ENCODE peak calls at places on chromosomes 12 and 14, in four cellular contexts. One of them, this sample, is unnamed.

GRCh38 chr12:32666510-32666909 is 12.6 kb upstream of the DNM1L start:
- DNase-seq in H7: no peak
- DNase-seq in astrocyte of the spinal cord: no peak
- DNase-seq in foreskin fibroblast: no peak
- DNase-seq in this sample: peak; percentile 77

GRCh38 chr12:76706761-76707160 is 57.2 kb upstream of the ZDHHC17 start:
- DNase-seq in H7: no peak
- DNase-seq in astrocyte of the spinal cord: no peak
- DNase-seq in foreskin fibroblast: no peak
- DNase-seq in this sample: peak; percentile 56

GRCh38 chr12:122473543-122474323 is 27.0 kb downstream of the ZCCHC8 start:
- DNase-seq in H7: no peak
- DNase-seq in astrocyte of the spinal cord: no peak
- DNase-seq in foreskin fibroblast: no peak
- DNase-seq in this sample: peak; percentile 87

GRCh38 chr14:104184506-104184905 is 46.1 kb downstream of the KIF26A start:
- DNase-seq in H7: peak; percentile 82
- DNase-seq in astrocyte of the spinal cord: no peak
- DNase-seq in foreskin fibroblast: no peak
- DNase-seq in this sample: no peak

GRCh38 chr12:46771268-46771837 is 54.4 kb downstream of the SLC38A4 start:
- DNase-seq in H7: no peak
- DNase-seq in astrocyte of the spinal cord: peak; percentile 40
- DNase-seq in foreskin fibroblast: peak; percentile 19
- DNase-seq in this sample: peak; percentile 58

GRCh38 chr12:48104531-48104930 is 1.3 kb downstream of the SENP1 start:
- DNase-seq in H7: peak; percentile 8
- DNase-seq in astrocyte of the spinal cord: no peak
- DNase-seq in foreskin fibroblast: no peak
- DNase-seq in this sample: no peak

GRCh38 chr12:127165567-127166392 is 1101.2 kb upstream of the TMEM132C start:
- DNase-seq in H7: peak; percentile 97
- DNase-seq in astrocyte of the spinal cord: peak; percentile 86
- DNase-seq in foreskin fibroblast: peak; percentile 87
- DNase-seq in this sample: peak; percentile 75

GRCh38 chr14:68391292-68392014 is 401.4 kb downstream of the ZFP36L1 start:
- DNase-seq in H7: no peak
- DNase-seq in astrocyte of the spinal cord: peak; percentile 90
- DNase-seq in foreskin fibroblast: peak; percentile 36
- DNase-seq in this sample: no peak

GRCh38 chr12:22880331-22880730 is 255.4 kb downstream of the ETNK1 start:
- DNase-seq in H7: no peak
- DNase-seq in astrocyte of the spinal cord: no peak
- DNase-seq in foreskin fibroblast: no peak
- DNase-seq in this sample: no peak

GRCh38 chr14:100988411-100988900 is 84.9 kb upstream of the RTL1 start:
- DNase-seq in H7: no peak
- DNase-seq in astrocyte of the spinal cord: no peak
- DNase-seq in foreskin fibroblast: no peak
- DNase-seq in this sample: no peak

GRCh38 chr14:93648440-93649168 is 139.7 kb downstream of the PRIMA1 start:
- DNase-seq in H7: peak; percentile 51
- DNase-seq in astrocyte of the spinal cord: no peak
- DNase-seq in foreskin fibroblast: no peak
- DNase-seq in this sample: no peak

GRCh38 chr12:95118138-95118787 is 44.8 kb upstream of the NR2C1 start:
- DNase-seq in H7: no peak
- DNase-seq in astrocyte of the spinal cord: peak; percentile 81
- DNase-seq in foreskin fibroblast: peak; percentile 86
- DNase-seq in this sample: peak; percentile 62

GRCh38 chr12:130953783-130954543 is at the start of gene ADGRD1:
- DNase-seq in H7: no peak
- DNase-seq in astrocyte of the spinal cord: no peak
- DNase-seq in foreskin fibroblast: peak; percentile 35
- DNase-seq in this sample: peak; percentile 56

GRCh38 chr12:83122623-83122934 is 435.9 kb downstream of the TMTC2 start:
- DNase-seq in H7: no peak
- DNase-seq in astrocyte of the spinal cord: no peak
- DNase-seq in foreskin fibroblast: no peak
- DNase-seq in this sample: peak; percentile 6
- H3K4me3 ChIP-seq in H7: no peak overlapping the region
- H3K4me3 ChIP-seq in astrocyte of the spinal cord: no peak overlapping the region
- H3K4me3 ChIP-seq in foreskin fibroblast: peak overlapping the region; percentile 18
- H3K4me3 ChIP-seq in this sample: peak overlapping the region; percentile 41

DNA sequence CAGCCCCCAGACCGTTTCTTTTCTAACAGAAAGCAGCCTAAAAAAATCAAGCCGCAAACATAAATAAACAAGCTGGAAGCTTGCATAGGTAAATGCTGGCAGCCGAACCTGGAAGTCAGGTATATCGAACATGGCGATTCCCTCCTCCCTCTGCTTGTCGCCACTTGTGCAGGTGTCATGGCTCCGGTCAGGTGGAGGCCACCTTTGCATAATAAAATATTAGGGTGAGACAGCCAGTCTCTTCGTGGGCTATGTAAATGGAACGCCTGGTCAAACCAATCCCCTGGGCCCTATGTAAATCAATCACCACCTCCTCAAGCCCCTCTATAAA is 223.9 kb upstream of the DAAM1 start:
- DNase-seq in H7: no peak
- DNase-seq in astrocyte of the spinal cord: no peak
- DNase-seq in foreskin fibroblast: no peak
- DNase-seq in this sample: no peak
- H3K4me3 ChIP-seq in H7: no peak overlapping the region
- H3K4me3 ChIP-seq in astrocyte of the spinal cord: no peak overlapping the region
- H3K4me3 ChIP-seq in foreskin fibroblast: no peak overlapping the region
- H3K4me3 ChIP-seq in this sample: no peak overlapping the region

GRCh38 chr14:69879175-69880047 is at the start of gene SMOC1:
- DNase-seq in H7: peak; percentile 97
- DNase-seq in astrocyte of the spinal cord: peak; percentile 80
- DNase-seq in foreskin fibroblast: peak; percentile 48
- DNase-seq in this sample: no peak
- H3K4me3 ChIP-seq in H7: peak within 1 kb of the TSS; percentile 52
- H3K4me3 ChIP-seq in astrocyte of the spinal cord: peak within 1 kb of the TSS; percentile 57
- H3K4me3 ChIP-seq in foreskin fibroblast: no peak within 1 kb of the TSS
- H3K4me3 ChIP-seq in this sample: no peak within 1 kb of the TSS

DNA sequence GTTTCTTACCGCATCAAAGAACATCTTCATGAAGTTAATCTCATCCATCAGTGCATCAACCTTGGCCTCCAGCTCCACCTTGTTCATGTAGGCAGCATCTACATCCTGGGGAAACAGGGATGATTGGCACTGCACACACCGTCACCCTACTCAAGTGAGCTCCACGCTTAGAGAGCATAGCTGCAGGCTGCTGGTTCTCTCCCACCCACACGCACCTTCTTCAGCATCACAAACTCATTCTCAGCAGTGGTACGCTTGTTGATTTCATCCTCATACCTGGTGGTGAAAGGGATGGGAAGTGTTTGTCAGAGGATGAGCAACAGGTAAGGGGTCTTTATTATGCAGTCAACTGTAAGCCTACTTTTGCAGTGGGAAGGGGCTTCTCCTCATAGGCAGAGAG is 2.3 kb downstream of the KRT5 start:
- DNase-seq in H7: peak; percentile 10
- DNase-seq in astrocyte of the spinal cord: no peak
- DNase-seq in foreskin fibroblast: no peak
- DNase-seq in this sample: no peak
- H3K4me3 ChIP-seq in H7: no peak overlapping the region
- H3K4me3 ChIP-seq in astrocyte of the spinal cord: no peak overlapping the region
- H3K4me3 ChIP-seq in foreskin fibroblast: no peak overlapping the region
- H3K4me3 ChIP-seq in this sample: no peak overlapping the region

DNA sequence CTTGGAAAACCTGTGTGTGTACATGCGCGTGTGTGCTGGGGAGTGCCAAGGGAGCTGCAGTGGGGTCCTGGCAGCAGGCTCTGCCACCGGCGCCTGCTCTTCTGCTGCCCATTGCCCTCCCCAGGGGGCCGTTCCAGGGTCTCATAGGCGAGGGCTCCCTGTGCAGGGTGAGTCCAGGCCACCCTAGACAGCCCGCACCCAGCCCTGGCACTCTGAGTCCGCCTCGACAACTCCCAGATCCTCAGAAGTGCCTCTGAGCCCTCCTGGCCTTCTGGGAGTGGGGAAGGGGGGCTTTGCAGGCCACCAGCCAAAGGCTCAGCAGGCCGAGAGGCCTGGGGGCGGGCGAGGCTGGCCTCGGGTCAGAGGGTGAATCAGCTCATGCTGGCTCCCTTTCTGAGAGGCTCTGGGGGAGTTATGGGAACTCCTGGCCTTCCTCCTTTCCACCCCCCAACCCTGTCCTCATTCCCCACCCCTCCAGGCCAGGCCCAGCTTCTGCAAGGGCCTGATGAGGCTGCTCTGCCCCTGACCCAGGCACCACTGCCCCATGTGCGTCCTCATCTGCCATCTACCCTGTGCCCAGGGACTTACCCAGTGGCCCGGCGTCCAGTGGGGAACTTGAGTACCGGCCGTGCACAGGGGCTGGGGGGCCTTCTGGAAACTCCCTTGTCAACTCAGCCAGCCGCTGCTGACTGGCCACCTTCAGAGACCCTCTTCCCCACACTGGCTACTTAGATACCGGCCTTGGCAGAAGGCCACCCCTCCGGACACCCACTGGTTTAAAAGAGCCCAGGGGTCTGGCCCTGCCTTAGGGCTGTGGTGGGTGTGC is 2.1 kb upstream of the TEDC1 start:
- DNase-seq in H7: no peak
- DNase-seq in astrocyte of the spinal cord: no peak
- DNase-seq in foreskin fibroblast: no peak
- DNase-seq in this sample: no peak
- H3K4me3 ChIP-seq in H7: no peak overlapping the region
- H3K4me3 ChIP-seq in astrocyte of the spinal cord: no peak overlapping the region
- H3K4me3 ChIP-seq in foreskin fibroblast: no peak overlapping the region
- H3K4me3 ChIP-seq in this sample: no peak overlapping the region

GRCh38 chr12:6824085-6824800 is 2.6 kb downstream of the GPR162 start:
- DNase-seq in H7: peak; percentile 45
- DNase-seq in astrocyte of the spinal cord: no peak
- DNase-seq in foreskin fibroblast: no peak
- DNase-seq in this sample: no peak

GRCh38 chr12:6824962-6825381 is 3.2 kb upstream of the P3H3 start:
- DNase-seq in H7: peak; percentile 67
- DNase-seq in astrocyte of the spinal cord: peak; percentile 42
- DNase-seq in foreskin fibroblast: peak; percentile 45
- DNase-seq in this sample: no peak

GRCh38 chr12:6826125-6826733 is 2.0 kb upstream of the P3H3 start:
- DNase-seq in H7: peak; percentile 53
- DNase-seq in astrocyte of the spinal cord: no peak
- DNase-seq in foreskin fibroblast: no peak
- DNase-seq in this sample: no peak

GRCh38 chr12:6826734-6827436 is 1.3 kb upstream of the P3H3 start:
- DNase-seq in H7: peak; percentile 63
- DNase-seq in astrocyte of the spinal cord: no peak
- DNase-seq in foreskin fibroblast: no peak
- DNase-seq in this sample: no peak

DNA sequence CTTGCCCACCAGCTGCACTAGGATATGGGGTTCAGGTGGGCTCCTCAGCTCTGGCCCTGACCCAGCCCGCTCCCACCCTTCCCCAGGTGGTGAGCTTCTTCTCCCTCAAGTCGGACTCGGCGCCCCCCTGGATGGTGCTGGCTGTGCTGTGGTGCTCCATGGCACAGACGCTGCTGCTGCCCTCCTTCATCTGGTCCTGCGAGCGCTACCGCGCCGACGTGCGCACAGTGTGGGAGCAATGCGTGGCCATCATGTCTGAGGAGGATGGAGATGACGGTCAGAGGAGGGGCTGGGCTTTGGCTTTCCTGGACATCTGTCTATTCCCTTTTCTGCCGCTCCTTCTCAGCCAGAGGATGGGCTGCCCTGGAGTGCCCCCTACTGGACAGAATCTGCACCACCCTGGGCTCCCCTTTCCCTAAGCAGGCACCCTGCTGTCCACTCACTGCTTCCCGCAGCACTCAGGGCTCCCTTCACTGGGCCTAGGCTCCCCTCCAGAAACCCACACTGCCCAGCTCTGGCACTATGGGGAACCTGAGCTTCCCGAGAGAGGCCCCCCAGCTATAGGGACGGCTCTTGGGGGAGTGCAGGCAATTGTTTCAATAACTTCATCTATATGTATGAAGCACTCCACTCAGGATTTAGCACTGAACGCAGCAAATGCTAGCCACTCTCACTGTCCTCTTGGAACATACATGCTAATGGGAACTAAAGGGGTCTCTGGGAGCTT is 2.6 kb upstream of the P3H3 start:
- DNase-seq in H7: peak; percentile 96
- DNase-seq in astrocyte of the spinal cord: peak; percentile 82
- DNase-seq in foreskin fibroblast: peak; percentile 81
- DNase-seq in this sample: peak; percentile 85
- H3K4me3 ChIP-seq in H7: peak overlapping the region; percentile 57
- H3K4me3 ChIP-seq in astrocyte of the spinal cord: peak overlapping the region; percentile 24
- H3K4me3 ChIP-seq in foreskin fibroblast: peak overlapping the region; percentile 39
- H3K4me3 ChIP-seq in this sample: peak overlapping the region; percentile 4

This sample was measured in fibroblast of villous mesenchyme.